ENCODE peak calls at places on chromosomes 12 and 14, in ten cellular contexts. One of them, this sample, is unnamed.

GRCh38 chr12:57582440-57582839 is 8.6 kb upstream of the PIP4K2C start:
- DNase-seq in HCT116: no peak
- DNase-seq in PC-3: no peak
- DNase-seq in GM23248: no peak
- DNase-seq in OCI-LY7: no peak
- DNase-seq in hepatocyte: no peak
- DNase-seq in PC-9: no peak
- DNase-seq in Karpas-422: no peak
- DNase-seq in SK-N-SH: no peak
- DNase-seq in MM.1S: no peak
- DNase-seq in this sample: no peak

GRCh38 chr14:96926006-96926405 is 128.8 kb downstream of the VRK1 start:
- DNase-seq in OCI-LY7: no peak
- DNase-seq in PC-3: no peak
- DNase-seq in MM.1S: no peak
- DNase-seq in SK-N-SH: no peak
- DNase-seq in Karpas-422: no peak
- DNase-seq in PC-9: no peak
- DNase-seq in hepatocyte: no peak
- DNase-seq in GM23248: no peak
- DNase-seq in HCT116: no peak
- DNase-seq in this sample: no peak

GRCh38 chr14:52860209-52860608 is 68.8 kb upstream of the GNPNAT1 start:
- DNase-seq in PC-3: no peak
- DNase-seq in GM23248: no peak
- DNase-seq in hepatocyte: no peak
- DNase-seq in PC-9: no peak
- DNase-seq in SK-N-SH: no peak
- DNase-seq in HCT116: no peak
- DNase-seq in Karpas-422: no peak
- DNase-seq in OCI-LY7: no peak
- DNase-seq in MM.1S: no peak
- DNase-seq in this sample: no peak

GRCh38 chr12:93741741-93742085 is 64.5 kb downstream of the CRADD start:
- DNase-seq in MM.1S: no peak
- DNase-seq in Karpas-422: no peak
- DNase-seq in PC-9: no peak
- DNase-seq in OCI-LY7: no peak
- DNase-seq in hepatocyte: peak; percentile 32
- DNase-seq in SK-N-SH: peak; percentile 51
- DNase-seq in PC-3: peak; percentile 45
- DNase-seq in GM23248: peak; percentile 65
- DNase-seq in HCT116: no peak
- DNase-seq in this sample: peak; percentile 97

GRCh38 chr12:71107976-71108749 is 49.6 kb downstream of the TSPAN8 start:
- DNase-seq in PC-9: no peak
- DNase-seq in SK-N-SH: no peak
- DNase-seq in MM.1S: no peak
- DNase-seq in PC-3: no peak
- DNase-seq in HCT116: no peak
- DNase-seq in OCI-LY7: no peak
- DNase-seq in hepatocyte: no peak
- DNase-seq in GM23248: no peak
- DNase-seq in Karpas-422: no peak
- DNase-seq in this sample: no peak

GRCh38 chr14:92408186-92408585 is 85.2 kb downstream of the SLC24A4 start:
- DNase-seq in HCT116: no peak
- DNase-seq in Karpas-422: no peak
- DNase-seq in GM23248: peak; percentile 60
- DNase-seq in PC-9: no peak
- DNase-seq in hepatocyte: peak; percentile 48
- DNase-seq in MM.1S: no peak
- DNase-seq in SK-N-SH: no peak
- DNase-seq in PC-3: peak; percentile 68
- DNase-seq in OCI-LY7: no peak
- DNase-seq in this sample: no peak

GRCh38 chr14:71248204-71248603 is 340.9 kb downstream of the PCNX1 start:
- DNase-seq in HCT116: no peak
- DNase-seq in PC-9: no peak
- DNase-seq in hepatocyte: no peak
- DNase-seq in OCI-LY7: no peak
- DNase-seq in GM23248: peak; percentile 53
- DNase-seq in Karpas-422: no peak
- DNase-seq in PC-3: peak; percentile 71
- DNase-seq in MM.1S: no peak
- DNase-seq in SK-N-SH: no peak
- DNase-seq in this sample: no peak

GRCh38 chr14:24377660-24378059 is 9.7 kb downstream of the NFATC4 start:
- DNase-seq in Karpas-422: no peak
- DNase-seq in HCT116: no peak
- DNase-seq in SK-N-SH: no peak
- DNase-seq in PC-9: peak; percentile 24
- DNase-seq in PC-3: no peak
- DNase-seq in OCI-LY7: no peak
- DNase-seq in MM.1S: no peak
- DNase-seq in GM23248: no peak
- DNase-seq in hepatocyte: peak; percentile 35
- DNase-seq in this sample: peak; percentile 25

GRCh38 chr12:132190012-132190755 is 45.9 kb downstream of the NOC4L start:
- DNase-seq in SK-N-SH: no peak
- DNase-seq in MM.1S: no peak
- DNase-seq in OCI-LY7: no peak
- DNase-seq in HCT116: no peak
- DNase-seq in PC-9: no peak
- DNase-seq in Karpas-422: no peak
- DNase-seq in GM23248: peak; percentile 56
- DNase-seq in PC-3: no peak
- DNase-seq in hepatocyte: peak; percentile 54
- DNase-seq in this sample: peak; percentile 78

GRCh38 chr14:34538871-34539406 is 562 bp downstream of the EAPP start:
- DNase-seq in Karpas-422: no peak
- DNase-seq in hepatocyte: no peak
- DNase-seq in MM.1S: no peak
- DNase-seq in PC-3: peak; percentile 8
- DNase-seq in HCT116: no peak
- DNase-seq in PC-9: no peak
- DNase-seq in GM23248: peak; percentile 27
- DNase-seq in SK-N-SH: no peak
- DNase-seq in OCI-LY7: no peak
- DNase-seq in this sample: no peak

GRCh38 chr12:28184378-28184777 is 5.9 kb upstream of the CCDC91 start:
- DNase-seq in SK-N-SH: no peak
- DNase-seq in PC-3: no peak
- DNase-seq in OCI-LY7: no peak
- DNase-seq in MM.1S: no peak
- DNase-seq in hepatocyte: no peak
- DNase-seq in GM23248: no peak
- DNase-seq in HCT116: no peak
- DNase-seq in Karpas-422: no peak
- DNase-seq in PC-9: no peak
- DNase-seq in this sample: no peak

GRCh38 chr12:90280033-90280432 is 571.4 kb upstream of the ATP2B1 start:
- DNase-seq in MM.1S: no peak
- DNase-seq in HCT116: no peak
- DNase-seq in OCI-LY7: no peak
- DNase-seq in Karpas-422: no peak
- DNase-seq in GM23248: peak; percentile 76
- DNase-seq in hepatocyte: no peak
- DNase-seq in PC-3: peak; percentile 51
- DNase-seq in SK-N-SH: no peak
- DNase-seq in PC-9: no peak
- DNase-seq in this sample: no peak

GRCh38 chr12:3195337-3195736 is 118.2 kb downstream of the TSPAN9 start:
- DNase-seq in SK-N-SH: no peak
- DNase-seq in OCI-LY7: no peak
- DNase-seq in Karpas-422: no peak
- DNase-seq in MM.1S: no peak
- DNase-seq in hepatocyte: no peak
- DNase-seq in PC-9: no peak
- DNase-seq in HCT116: no peak
- DNase-seq in PC-3: no peak
- DNase-seq in GM23248: no peak
- DNase-seq in this sample: no peak

DNA sequence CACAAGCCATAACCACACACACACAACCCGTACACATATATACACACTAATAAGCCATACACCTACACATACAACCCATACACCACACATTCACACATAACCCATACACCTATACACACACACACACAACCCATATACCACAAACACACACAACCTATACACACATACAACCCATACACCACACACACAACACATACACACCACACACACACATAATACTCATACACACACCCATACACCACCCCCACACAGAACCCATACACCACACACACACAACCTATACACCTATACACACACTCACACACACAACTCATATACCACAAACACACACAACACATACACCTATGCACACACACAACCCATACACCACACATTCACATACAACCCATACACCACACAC is 44.1 kb downstream of the TMEM121 start:
- DNase-seq in Karpas-422: no peak
- DNase-seq in PC-3: no peak
- DNase-seq in PC-9: no peak
- DNase-seq in MM.1S: no peak
- DNase-seq in OCI-LY7: no peak
- DNase-seq in HCT116: no peak
- DNase-seq in hepatocyte: no peak
- DNase-seq in SK-N-SH: no peak
- DNase-seq in GM23248: no peak
- DNase-seq in this sample: no peak
- H3K9me2 ChIP-seq in Karpas-422: no peaks in the 10 kb centered on the region
- H3K9me2 ChIP-seq in PC-3: no peaks in the 10 kb centered on the region
- H3K9me2 ChIP-seq in PC-9: no peaks in the 10 kb centered on the region
- H3K9me2 ChIP-seq in MM.1S: no peaks in the 10 kb centered on the region
- H3K9me2 ChIP-seq in OCI-LY7: no peaks in the 10 kb centered on the region
- H3K9me2 ChIP-seq in HCT116: no peaks in the 10 kb centered on the region
- H3K9me2 ChIP-seq in hepatocyte: no peaks in the 10 kb centered on the region
- H3K9me2 ChIP-seq in SK-N-SH: no peaks in the 10 kb centered on the region
- H3K9me2 ChIP-seq in GM23248: no peaks in the 10 kb centered on the region
- H3K9me2 ChIP-seq in this sample: no peaks in the 10 kb centered on the region

GRCh38 chr12:119839201-119839600 is 37.9 kb downstream of the CIT start:
- DNase-seq in MM.1S: no peak
- DNase-seq in hepatocyte: no peak
- DNase-seq in SK-N-SH: no peak
- DNase-seq in PC-9: no peak
- DNase-seq in PC-3: no peak
- DNase-seq in Karpas-422: no peak
- DNase-seq in GM23248: no peak
- DNase-seq in OCI-LY7: no peak
- DNase-seq in HCT116: no peak
- DNase-seq in this sample: no peak

GRCh38 chr12:119840617-119841016 is 36.5 kb downstream of the CIT start:
- DNase-seq in GM23248: no peak
- DNase-seq in SK-N-SH: no peak
- DNase-seq in OCI-LY7: no peak
- DNase-seq in PC-9: no peak
- DNase-seq in MM.1S: no peak
- DNase-seq in hepatocyte: no peak
- DNase-seq in Karpas-422: no peak
- DNase-seq in HCT116: no peak
- DNase-seq in PC-3: no peak
- DNase-seq in this sample: no peak

GRCh38 chr12:119838781-119839180 is 38.3 kb downstream of the CIT start:
- DNase-seq in SK-N-SH: no peak
- DNase-seq in hepatocyte: no peak
- DNase-seq in GM23248: no peak
- DNase-seq in OCI-LY7: no peak
- DNase-seq in PC-3: no peak
- DNase-seq in MM.1S: no peak
- DNase-seq in Karpas-422: no peak
- DNase-seq in PC-9: no peak
- DNase-seq in HCT116: no peak
- DNase-seq in this sample: no peak

GRCh38 chr12:119829439-119829838 is 47.7 kb downstream of the CIT start:
- DNase-seq in MM.1S: no peak
- DNase-seq in PC-3: no peak
- DNase-seq in SK-N-SH: no peak
- DNase-seq in HCT116: no peak
- DNase-seq in hepatocyte: no peak
- DNase-seq in OCI-LY7: no peak
- DNase-seq in Karpas-422: no peak
- DNase-seq in GM23248: no peak
- DNase-seq in PC-9: no peak
- DNase-seq in this sample: no peak

GRCh38 chr12:119835068-119835467 is 42.1 kb downstream of the CIT start:
- DNase-seq in OCI-LY7: no peak
- DNase-seq in GM23248: peak; percentile 10
- DNase-seq in SK-N-SH: no peak
- DNase-seq in PC-9: no peak
- DNase-seq in Karpas-422: no peak
- DNase-seq in HCT116: no peak
- DNase-seq in MM.1S: no peak
- DNase-seq in PC-3: peak; percentile 16
- DNase-seq in hepatocyte: peak; percentile 21
- DNase-seq in this sample: peak; percentile 38
- H3K9me2 ChIP-seq in OCI-LY7: no peaks in the 10 kb centered on the region
- H3K9me2 ChIP-seq in GM23248: no peaks in the 10 kb centered on the region
- H3K9me2 ChIP-seq in SK-N-SH: no peaks in the 10 kb centered on the region
- H3K9me2 ChIP-seq in PC-9: no peaks in the 10 kb centered on the region
- H3K9me2 ChIP-seq in Karpas-422: no peaks in the 10 kb centered on the region
- H3K9me2 ChIP-seq in HCT116: no peaks in the 10 kb centered on the region
- H3K9me2 ChIP-seq in MM.1S: no peaks in the 10 kb centered on the region
- H3K9me2 ChIP-seq in PC-3: no peaks in the 10 kb centered on the region
- H3K9me2 ChIP-seq in hepatocyte: no peaks in the 10 kb centered on the region
- H3K9me2 ChIP-seq in this sample: no peaks in the 10 kb centered on the region

GRCh38 chr12:114729731-114730130 is 45.8 kb upstream of the TBX3 start:
- DNase-seq in PC-3: peak; percentile 47
- DNase-seq in MM.1S: no peak
- DNase-seq in SK-N-SH: no peak
- DNase-seq in PC-9: no peak
- DNase-seq in hepatocyte: no peak
- DNase-seq in HCT116: no peak
- DNase-seq in Karpas-422: no peak
- DNase-seq in GM23248: peak; percentile 83
- DNase-seq in OCI-LY7: no peak
- DNase-seq in this sample: no peak

GRCh38 chr12:114721266-114721665 is 37.3 kb upstream of the TBX3 start:
- DNase-seq in PC-9: no peak
- DNase-seq in hepatocyte: no peak
- DNase-seq in MM.1S: no peak
- DNase-seq in SK-N-SH: no peak
- DNase-seq in Karpas-422: no peak
- DNase-seq in HCT116: no peak
- DNase-seq in OCI-LY7: no peak
- DNase-seq in PC-3: no peak
- DNase-seq in GM23248: no peak
- DNase-seq in this sample: no peak

GRCh38 chr12:114726092-114726710 is 42.2 kb upstream of the TBX3 start:
- DNase-seq in PC-3: no peak
- DNase-seq in MM.1S: no peak
- DNase-seq in hepatocyte: no peak
- DNase-seq in PC-9: no peak
- DNase-seq in GM23248: no peak
- DNase-seq in Karpas-422: no peak
- DNase-seq in OCI-LY7: no peak
- DNase-seq in SK-N-SH: peak; percentile 69
- DNase-seq in HCT116: no peak
- DNase-seq in this sample: no peak
- H3K9me2 ChIP-seq in PC-3: no peaks in the 10 kb centered on the region
- H3K9me2 ChIP-seq in MM.1S: no peaks in the 10 kb centered on the region
- H3K9me2 ChIP-seq in hepatocyte: no peaks in the 10 kb centered on the region
- H3K9me2 ChIP-seq in PC-9: no peaks in the 10 kb centered on the region
- H3K9me2 ChIP-seq in GM23248: no peaks in the 10 kb centered on the region
- H3K9me2 ChIP-seq in Karpas-422: no peaks in the 10 kb centered on the region
- H3K9me2 ChIP-seq in OCI-LY7: no peaks in the 10 kb centered on the region
- H3K9me2 ChIP-seq in SK-N-SH: no peaks in the 10 kb centered on the region
- H3K9me2 ChIP-seq in HCT116: no peaks in the 10 kb centered on the region
- H3K9me2 ChIP-seq in this sample: no peaks in the 10 kb centered on the region

GRCh38 chr12:113237748-113238147 is 16.5 kb downstream of the TPCN1 start:
- DNase-seq in HCT116: no peak
- DNase-seq in OCI-LY7: no peak
- DNase-seq in GM23248: no peak
- DNase-seq in SK-N-SH: no peak
- DNase-seq in MM.1S: no peak
- DNase-seq in PC-3: no peak
- DNase-seq in PC-9: no peak
- DNase-seq in hepatocyte: no peak
- DNase-seq in Karpas-422: no peak
- DNase-seq in this sample: no peak
- H3K9me2 ChIP-seq in HCT116: no peaks in the 10 kb centered on the region
- H3K9me2 ChIP-seq in OCI-LY7: no peaks in the 10 kb centered on the region
- H3K9me2 ChIP-seq in GM23248: no peaks in the 10 kb centered on the region
- H3K9me2 ChIP-seq in SK-N-SH: no peaks in the 10 kb centered on the region
- H3K9me2 ChIP-seq in MM.1S: no peaks in the 10 kb centered on the region
- H3K9me2 ChIP-seq in PC-3: no peaks in the 10 kb centered on the region
- H3K9me2 ChIP-seq in PC-9: no peaks in the 10 kb centered on the region
- H3K9me2 ChIP-seq in hepatocyte: no peaks in the 10 kb centered on the region
- H3K9me2 ChIP-seq in Karpas-422: no peaks in the 10 kb centered on the region
- H3K9me2 ChIP-seq in this sample: no peaks in the 10 kb centered on the region

This sample was measured in GM23338.